ENCODE peak calls at places on chromosomes 5 and 9, in seven cellular contexts. X is iris pigment epithelial cell; D is MCF 10A; V is stimulated activated CD8-positive, alpha-beta memory T cell treated with anti-CD3 and anti-CD28 coated beads, Interleukin-4, amount 100 ng/mL, for 4 hours; Q is breast epithelium; F is occipital lobe; A is CD8-positive, alpha-beta memory T cell. U is an unnamed sample.

GRCh38 chr5:171705036-171705435 is 80.6 kb upstream of the SMIM23 start:
- DNase-seq in X (no peak), D (no peak), V (no peak), Q (no peak), F (no peak), A (no peak), U (no peak)

GRCh38 chr5:167798427-167798826 is 493.0 kb upstream of the WWC1 start:
- DNase-seq in X (no peak), D (no peak), V (no peak), Q (no peak), F (no peak), A (no peak), U (no peak)

GRCh38 chr5:93580387-93581100 is 475 bp downstream of the NR2F1-AS1 start:
- DNase-seq in X (peak), D (peak), V (no peak), Q (no peak), F (no peak), A (no peak), U (no peak)

GRCh38 chr5:4640793-4641192 is 499.3 kb upstream of the ADAMTS16 start:
- DNase-seq in X (peak), D (peak), V (no peak), Q (no peak), F (no peak), A (no peak), U (peak)

GRCh38 chr5:176396330-176396729 is 7.8 kb downstream of the HIGD2A start:
- DNase-seq in X (peak), D (no peak), V (no peak), Q (no peak), F (no peak), A (no peak), U (peak)

GRCh38 chr9:106019017-106019692 is 324.8 kb downstream of the TMEM38B start:
- DNase-seq in X (no peak), D (peak), V (no peak), Q (no peak), F (no peak), A (no peak), U (no peak)

GRCh38 chr9:137241490-137242328 is 622 bp downstream of the TUBB4B start:
- DNase-seq in X (peak), D (peak), V (peak), Q (peak), F (no peak), A (peak), U (peak)

GRCh38 chr9:94918038-94918753 is 191.7 kb downstream of the AOPEP start:
- DNase-seq in X (no peak), D (no peak), V (no peak), Q (no peak), F (no peak), A (no peak), U (no peak)

GRCh38 chr5:160649304-160649703 is 202.7 kb downstream of the ATP10B start:
- DNase-seq in X (no peak), D (peak), V (no peak), Q (no peak), F (no peak), A (no peak), U (peak)

GRCh38 chr5:37840036-37840909 is at the start of gene GDNF:
- DNase-seq in X (peak), D (no peak), V (no peak), Q (no peak), F (no peak), A (no peak), U (peak)

GRCh38 chr9:96607971-96608370 is 11.7 kb downstream of the CDC14B start:
- DNase-seq in X (no peak), D (no peak), V (no peak), Q (no peak), F (no peak), A (no peak), U (no peak)

GRCh38 chr5:159777049-159777448 is 139.2 kb upstream of the ADRA1B start:
- DNase-seq in X (no peak), D (no peak), V (no peak), Q (no peak), F (peak), A (no peak), U (no peak)

GRCh38 chr9:132595319-132595718 is 12.9 kb downstream of the BARHL1 start:
- DNase-seq in X (no peak), D (no peak), V (no peak), Q (no peak), F (no peak), A (no peak), U (peak)

GRCh38 chr9:77750284-77750683 is 102.2 kb upstream of the GNA14 start:
- DNase-seq in X (peak), D (no peak), V (no peak), Q (no peak), F (no peak), A (no peak), U (no peak)